ENCODE peak calls at places on chromosomes 3 and 15, in six cellular contexts. M, L, Y, T, E and D are unnamed samples.
A peak's percentile ranks its signal among the peaks of the same experiment; 100 is the strongest.

GRCh38 chr3:89586676-89587075 is 479.3 kb downstream of the EPHA3 start:
- DNase-seq in Y (no peak), L (no peak), T (no peak), E (no peak), M (no peak), D (no peak)

GRCh38 chr3:128348805-128349531 is 117.7 kb downstream of the DNAJB8 start:
- DNase-seq in M (no peak), T (no peak), Y (no peak), E (no peak), L (no peak), D (peak; percentile 19)

GRCh38 chr15:66066005-66066404 is 187.5 kb downstream of the MEGF11 start:
- DNase-seq in M (no peak), T (no peak), Y (no peak), L (no peak), E (no peak), D (no peak)

GRCh38 chr3:108123326-108123725 is 32.5 kb upstream of the CD47 start:
- DNase-seq in M (no peak), Y (no peak), E (no peak), L (no peak), T (no peak), D (no peak)

GRCh38 chr15:92599394-92599970 is 56.1 kb downstream of the FAM174B start:
- DNase-seq in M (no peak), T (peak; percentile 80), Y (no peak), E (peak; percentile 72), L (no peak), D (peak; percentile 48)

GRCh38 chr3:98901032-98901464 is 447 bp downstream of the DCBLD2 start:
- DNase-seq in T (peak; percentile 53), M (peak; percentile 82), Y (peak; percentile 50), E (no peak), L (no peak), D (peak; percentile 79)

GRCh38 chr15:77487479-77487861 is 66.8 kb downstream of the HMG20A start:
- DNase-seq in T (no peak), L (no peak), M (no peak), Y (no peak), E (no peak), D (no peak)

GRCh38 chr3:108673988-108674661 is 83.1 kb downstream of the RETNLB start:
- DNase-seq in T (no peak), Y (no peak), M (no peak), E (peak; percentile 8), L (no peak), D (no peak)

GRCh38 chr15:74383695-74384565 is 16.5 kb upstream of the CYP11A1 start:
- DNase-seq in E (peak; percentile 73), Y (no peak), M (no peak), L (no peak), T (no peak), D (peak; percentile 61)

GRCh38 chr3:127675651-127676391 is 3.1 kb downstream of the ABTB1 start:
- DNase-seq in T (no peak), L (no peak), Y (no peak), E (no peak), M (peak; percentile 64), D (no peak)

GRCh38 chr3:40432793-40433192 is 24.3 kb upstream of the RPL14 start:
- DNase-seq in L (no peak), Y (no peak), M (no peak), T (no peak), E (no peak), D (no peak)

GRCh38 chr3:32819581-32820348 is 2.0 kb downstream of the TRIM71 start:
- DNase-seq in E (no peak), T (no peak), M (no peak), L (no peak), Y (no peak), D (no peak)

GRCh38 chr15:90665288-90666134 is 51.6 kb upstream of the BLM start:
- DNase-seq in T (peak; percentile 62), E (peak; percentile 38), L (no peak), M (peak; percentile 86), Y (peak; percentile 71), D (peak; percentile 87)

GRCh38 chr3:4511491-4512251 is 18.5 kb downstream of the ITPR1 start:
- DNase-seq in T (no peak), E (no peak), L (no peak), M (no peak), Y (no peak), D (no peak)

DNA sequence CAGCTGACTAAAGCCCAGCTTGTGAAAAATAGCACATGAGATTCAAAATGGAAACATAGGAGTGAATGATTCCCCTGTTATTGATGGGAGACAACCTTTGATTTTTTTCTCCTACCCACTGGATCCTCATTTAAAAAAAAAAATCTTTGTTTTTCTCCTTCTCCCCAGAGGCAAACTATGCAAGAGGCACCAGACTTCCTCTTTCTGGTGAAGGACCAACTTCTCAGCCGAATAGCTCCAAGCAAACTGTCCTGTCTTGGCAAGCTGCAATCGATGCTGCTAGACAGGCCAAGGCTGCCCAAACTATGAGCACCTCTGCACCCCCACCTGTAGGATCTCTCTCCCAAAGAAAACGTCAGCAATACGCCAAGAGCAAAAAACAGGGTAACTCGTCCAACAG is 2.6 kb downstream of the CACNA1D start:
- DNase-seq in E (no peak), M (no peak), L (no peak), T (no peak), Y (no peak), D (no peak)
- H3K4me1 ChIP-seq in E (peaks cover 14% of the 10 kb centered on the region), M (peaks cover 24% of the 10 kb centered on the region), L (peaks cover 46% of the 10 kb centered on the region), T (no peaks in the 10 kb centered on the region), Y (peaks cover 25% of the 10 kb centered on the region), D (no peaks in the 10 kb centered on the region)

DNA sequence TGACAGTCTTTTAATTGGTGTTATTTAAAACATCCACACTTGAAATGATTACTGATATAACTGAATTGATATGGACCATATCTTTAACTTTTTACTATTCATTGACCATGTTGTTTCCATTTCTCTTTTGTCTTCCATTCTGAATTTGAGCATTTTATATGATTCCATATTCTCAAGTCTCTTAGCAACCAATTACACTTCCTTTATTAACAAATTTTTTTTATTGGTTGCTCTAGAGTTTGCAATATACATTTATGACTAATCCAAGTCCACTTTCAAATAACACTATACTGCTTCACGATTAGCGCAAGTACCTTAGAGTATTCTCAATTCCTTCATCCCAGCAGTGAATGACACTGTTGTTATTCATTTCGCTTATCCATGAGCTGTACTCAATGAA is 16.4 kb downstream of the RFX7 start:
- DNase-seq in M (no peak), E (no peak), Y (no peak), L (no peak), T (no peak), D (no peak)
- H3K4me3 ChIP-seq in M (no peak overlapping the region), E (no peak overlapping the region), Y (no peak overlapping the region), L (no peak overlapping the region), T (no peak overlapping the region), D (no peak overlapping the region)

DNA sequence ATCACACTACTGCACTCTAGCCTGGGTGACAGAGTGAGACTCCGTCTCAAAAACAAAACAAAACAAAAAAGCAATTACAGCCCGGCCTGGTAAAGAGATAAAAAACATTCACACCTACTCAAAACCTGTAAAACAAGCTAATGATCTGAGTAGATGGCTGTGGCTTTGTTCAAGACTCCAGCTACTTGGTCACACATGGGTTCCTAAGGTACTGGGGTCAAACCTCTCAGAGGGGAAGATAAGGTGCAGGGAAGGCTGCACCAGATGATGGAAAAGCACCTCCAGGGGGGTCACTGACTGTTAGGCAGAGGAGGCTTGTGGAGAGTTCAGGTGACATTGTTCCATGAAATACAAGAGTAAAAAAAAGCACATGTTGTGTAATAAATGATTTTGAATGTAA is 450.2 kb upstream of the WNT5A start:
- DNase-seq in T (no peak), L (no peak), E (no peak), M (no peak), Y (no peak), D (no peak)
- H3K27ac ChIP-seq in T (no peak overlapping the region), L (no peak overlapping the region), E (no peak overlapping the region), M (no peak overlapping the region), Y (no peak overlapping the region), D (no peak overlapping the region)

DNA sequence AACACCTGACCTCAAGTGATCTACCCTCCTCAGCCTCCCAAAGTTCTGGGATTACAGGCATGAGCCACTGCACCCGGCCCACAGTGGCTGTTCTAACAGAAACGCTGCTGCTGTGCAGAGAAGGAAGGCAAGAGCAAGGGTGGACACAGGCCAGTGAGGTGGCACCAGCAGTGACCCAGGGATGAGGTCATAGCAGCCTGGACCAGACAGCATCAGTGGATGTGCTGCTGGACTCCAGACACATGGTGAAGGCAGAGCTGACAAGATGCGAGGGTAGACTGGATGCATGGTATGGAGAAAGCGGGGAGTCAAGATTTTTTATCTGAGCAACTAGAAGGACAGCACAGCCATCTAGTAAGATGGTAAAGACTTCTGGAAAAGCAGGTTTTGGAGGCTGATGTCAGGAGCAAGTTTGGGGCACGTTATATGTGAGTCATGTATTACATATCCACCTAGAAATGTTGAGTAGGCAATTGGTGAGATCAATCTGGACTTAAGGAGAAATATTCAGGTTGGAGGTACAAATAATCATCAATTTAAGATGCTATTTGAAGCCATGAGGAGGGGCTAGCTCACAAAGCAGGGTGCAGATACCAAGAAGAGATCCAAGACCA is 22.1 kb upstream of the TJP1 start:
- DNase-seq in E (peak; percentile 71), M (no peak), L (no peak), T (peak; percentile 31), Y (no peak), D (peak; percentile 77)
- H3K4me1 ChIP-seq in E (peaks cover 19% of the 10 kb centered on the region), M (peaks cover 18% of the 10 kb centered on the region), L (peaks cover 26% of the 10 kb centered on the region), T (peaks cover 3% of the 10 kb centered on the region), Y (peaks cover 27% of the 10 kb centered on the region), D (peaks cover 29% of the 10 kb centered on the region)

GRCh38 chr3:157531771-157532170 is 28.6 kb upstream of the VEPH1 start:
- DNase-seq in T (peak; percentile 10), L (no peak), E (peak; percentile 32), M (no peak), Y (no peak), D (peak; percentile 37)

GRCh38 chr3:157533298-157533870 is 30.2 kb upstream of the VEPH1 start:
- DNase-seq in M (no peak), Y (no peak), L (no peak), T (peak; percentile 83), E (peak; percentile 88), D (peak; percentile 86)

GRCh38 chr3:157531301-157531660 is 28.1 kb upstream of the VEPH1 start:
- DNase-seq in E (peak; percentile 74), T (peak; percentile 30), Y (no peak), M (no peak), L (no peak), D (peak; percentile 71)

GRCh38 chr3:157530637-157531300 is 27.6 kb upstream of the VEPH1 start:
- DNase-seq in E (peak; percentile 73), M (no peak), Y (no peak), L (no peak), T (peak; percentile 34), D (peak; percentile 64)

GRCh38 chr3:157532529-157533297 is 29.5 kb upstream of the VEPH1 start:
- DNase-seq in T (peak; percentile 96), M (no peak), E (peak; percentile 81), L (no peak), Y (no peak), D (peak; percentile 93)
- H3K4me3 ChIP-seq in T (peak overlapping the region; percentile 41), M (no peak overlapping the region), E (peak overlapping the region; percentile 67), L (no peak overlapping the region), Y (no peak overlapping the region), D (peak overlapping the region; percentile 70)

GRCh38 chr3:47385796-47386195 is 5.0 kb downstream of the PTPN23 start:
- DNase-seq in Y (no peak), T (no peak), E (no peak), M (no peak), L (no peak), D (no peak)

GRCh38 chr3:47384425-47384824 is 3.6 kb downstream of the PTPN23 start:
- DNase-seq in Y (no peak), M (no peak), L (no peak), E (no peak), T (no peak), D (no peak)

GRCh38 chr3:47380601-47381316 is at the start of gene PTPN23:
- DNase-seq in L (peak; percentile 86), M (peak; percentile 100), E (peak; percentile 95), T (peak; percentile 99), Y (peak; percentile 99), D (peak; percentile 99)

GRCh38 chr3:47381317-47382157 is 716 bp downstream of the PTPN23 start:
- DNase-seq in E (peak; percentile 73), T (peak; percentile 82), M (peak; percentile 95), Y (peak; percentile 85), L (peak; percentile 41), D (peak; percentile 97)

GRCh38 chr3:47385007-47385406 is 4.2 kb downstream of the PTPN23 start:
- DNase-seq in E (peak; percentile 85), T (no peak), L (no peak), Y (no peak), M (no peak), D (no peak)
- H3K27ac ChIP-seq in E (no peak overlapping the region), T (no peak overlapping the region), L (peak overlapping the region; percentile 2), Y (no peak overlapping the region), M (no peak overlapping the region), D (no peak overlapping the region)